ENCODE peak calls at places on chromosomes 16 and 17, in nine cellular contexts. Z is A549, E is ovary, X is transverse colon, D is K562, B is SK-N-SH, C is sigmoid colon, Y is stomach, H is tibial nerve. W is an unnamed sample.

GRCh38 chr16:77112701-77113100 is 78.3 kb upstream of the MON1B start:
- DNase-seq in H (no peak), Y (no peak), B (no peak), X (no peak), D (no peak), Z (no peak), E (no peak), C (no peak), W (no peak)

GRCh38 chr16:81707411-81708321 is 71.4 kb upstream of the PLCG2 start:
- DNase-seq in Z (peak), E (peak), X (peak), D (no peak), C (peak), B (no peak), H (no peak), Y (peak), W (no peak)

GRCh38 chr17:9342225-9342624 is 233.4 kb downstream of the STX8 start:
- DNase-seq in Y (no peak), Z (no peak), C (no peak), H (no peak), D (no peak), X (no peak), E (no peak), B (no peak), W (no peak)

GRCh38 chr16:75227361-75228142 is 8.8 kb downstream of the CTRB1 start:
- DNase-seq in E (no peak), X (no peak), Z (no peak), Y (no peak), B (no peak), D (no peak), C (no peak), H (no peak), W (peak)

GRCh38 chr17:32584792-32585191 is 98.0 kb downstream of the CDK5R1 start:
- DNase-seq in X (no peak), C (no peak), Y (no peak), E (no peak), D (no peak), B (peak), H (no peak), Z (no peak), W (no peak)

GRCh38 chr17:15744885-15745284 is 12.8 kb downstream of the TBC1D26 start:
- DNase-seq in D (no peak), Z (no peak), H (no peak), B (peak), E (no peak), C (no peak), Y (no peak), X (no peak), W (no peak)

GRCh38 chr17:11122908-11123307 is 118.1 kb upstream of the SHISA6 start:
- DNase-seq in H (peak), E (peak), Z (no peak), Y (peak), X (peak), C (peak), D (no peak), B (no peak), W (no peak)

GRCh38 chr17:10612957-10613744 is 44.0 kb downstream of the MYH3 start:
- DNase-seq in C (no peak), B (no peak), D (no peak), X (no peak), Z (no peak), E (no peak), Y (no peak), H (no peak), W (no peak)

GRCh38 chr16:57209780-57210179 is 23.7 kb downstream of the RSPRY1 start:
- DNase-seq in Z (no peak), D (no peak), Y (no peak), H (no peak), X (no peak), B (no peak), E (no peak), C (no peak), W (no peak)
- TF ChIP-seq EP300 in Z (no peak), D (no peak), Y (no peak), H (no peak), X (no peak), B (no peak), E (no peak), C (no peak), W (no peak)

DNA sequence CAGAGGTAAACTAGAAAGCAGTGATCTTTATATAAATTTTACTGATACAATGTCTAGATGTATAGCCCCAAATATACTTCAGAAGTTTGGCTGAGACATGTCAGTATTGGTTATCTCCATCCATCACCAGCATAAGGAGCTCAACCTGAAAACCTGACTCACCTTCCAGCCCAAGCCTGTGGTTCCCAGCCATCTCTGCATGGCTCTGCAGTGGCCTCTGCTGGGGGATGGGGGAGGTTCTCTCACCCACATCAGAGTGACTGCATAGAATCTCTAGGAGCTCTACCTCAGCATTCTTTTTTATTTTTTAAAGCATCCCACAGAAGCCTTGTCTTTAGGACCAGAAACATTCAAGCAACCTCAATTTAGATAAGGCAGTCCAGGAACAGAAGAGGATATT is 27.3 kb downstream of the USP7 start:
- DNase-seq in H (no peak), D (peak), E (no peak), Y (peak), X (peak), C (no peak), B (peak), Z (peak), W (peak)
- TF ChIP-seq CTCF in H (no peak), D (peak), E (no peak), Y (no peak), X (peak), C (peak), B (peak), Z (peak), W (no peak)

DNA sequence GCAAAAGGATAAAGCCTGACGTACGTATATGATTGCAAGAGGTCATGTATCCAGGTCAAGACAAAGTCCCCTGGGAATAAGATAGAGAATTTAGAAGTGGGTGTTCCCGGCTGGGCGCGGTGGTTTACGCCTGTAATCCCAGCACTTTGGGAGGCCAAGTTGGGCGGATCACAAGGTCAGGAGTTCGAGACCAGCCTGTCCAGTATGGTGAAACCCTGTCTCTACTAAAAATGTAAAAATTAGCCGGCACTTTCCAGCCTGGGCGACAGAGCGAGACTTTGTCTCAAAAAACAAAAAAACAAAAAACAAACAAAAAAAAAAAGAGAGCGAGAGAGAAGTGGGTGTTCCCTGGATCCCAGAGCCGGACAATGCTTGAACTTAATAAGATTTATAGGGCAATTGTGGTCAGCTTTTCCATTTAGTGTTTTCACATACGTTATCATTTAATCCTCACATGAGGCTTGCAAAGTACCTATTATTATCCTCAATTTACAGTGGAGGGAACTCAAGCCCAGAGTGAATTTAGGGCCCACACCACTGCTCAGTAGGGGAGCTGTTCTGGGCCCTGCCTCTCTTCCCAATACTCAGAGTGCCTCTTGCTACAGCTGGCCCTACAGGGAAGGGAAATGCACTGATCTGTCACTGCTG is 481 bp upstream of the GLTPD2 start:
- DNase-seq in Z (no peak), D (no peak), E (no peak), C (no peak), H (no peak), B (no peak), X (no peak), Y (no peak), W (no peak)
- H3K4me3 ChIP-seq in Z (peak), D (no peak), E (no peak), C (no peak), H (no peak), B (no peak), X (no peak), Y (peak), W (peak)

GRCh38 chr16:2152695-2153506 is 2.7 kb upstream of the TRAF7 start:
- DNase-seq in B (no peak), H (no peak), D (peak), X (peak), C (no peak), Z (peak), Y (peak), E (no peak), W (no peak)
- TF ChIP-seq EP300 in B (no peak), H (no peak), D (no peak), X (no peak), C (no peak), Z (no peak), Y (no peak), E (no peak), W (no peak)

GRCh38 chr16:66924527-66925321 is 611 bp downstream of the RRAD start:
- DNase-seq in E (peak), Y (peak), C (no peak), Z (no peak), X (peak), D (peak), H (no peak), B (peak), W (peak)
- TF ChIP-seq CTCF in E (peak), Y (no peak), C (peak), Z (peak), X (peak), D (peak), H (peak), B (peak), W (peak)